ENCODE peak calls at places on chromosomes 7 and 10, in nine cellular contexts. S, P, G, J, E, Y, D, T and W are unnamed samples.

GRCh38 chr10:42949287-42949686 is 127.6 kb upstream of the RET start:
- DNase-seq in T (no peak), P (no peak), J (no peak), E (no peak), Y (no peak), S (no peak), G (no peak), D (no peak), W (no peak)

GRCh38 chr7:128033246-128033645 is 2.0 kb upstream of the LRRC4 start:
- DNase-seq in D (no peak), E (no peak), G (no peak), J (no peak), S (no peak), Y (no peak), T (no peak), P (no peak), W (no peak)

GRCh38 chr7:96786261-96786997 is 76.8 kb upstream of the SEM1 start:
- DNase-seq in P (no peak), T (peak; percentile 79), S (no peak), E (no peak), G (no peak), D (peak; percentile 44), J (no peak), Y (no peak), W (no peak)

GRCh38 chr10:99374526-99374925 is 45.4 kb downstream of the CNNM1 start:
- DNase-seq in D (no peak), P (no peak), G (no peak), S (no peak), Y (no peak), J (no peak), E (no peak), T (no peak), W (no peak)

GRCh38 chr7:101832681-101833375 is 15.4 kb downstream of the CUX1 start:
- DNase-seq in Y (no peak), D (no peak), S (no peak), G (no peak), P (no peak), J (no peak), E (no peak), T (no peak), W (no peak)

GRCh38 chr10:129545257-129545656 is 78.2 kb downstream of the MGMT start:
- DNase-seq in P (peak; percentile 49), E (no peak), Y (no peak), S (no peak), G (no peak), T (no peak), J (no peak), D (peak; percentile 84), W (no peak)

GRCh38 chr7:1850976-1851571 is 181.0 kb downstream of the ELFN1 start:
- DNase-seq in J (no peak), S (no peak), Y (no peak), D (no peak), E (no peak), T (no peak), G (no peak), P (no peak), W (no peak)

GRCh38 chr10:48465860-48466521 is 138.9 kb downstream of the ARHGAP22 start:
- DNase-seq in J (no peak), G (no peak), Y (peak; percentile 7), S (no peak), T (peak; percentile 52), D (peak; percentile 35), P (no peak), E (peak; percentile 24), W (no peak)

GRCh38 chr7:150945171-150945852 is 32.8 kb downstream of the KCNH2 start:
- DNase-seq in S (no peak), P (no peak), J (no peak), E (no peak), D (no peak), G (no peak), T (no peak), Y (no peak), W (no peak)

GRCh38 chr10:103278862-103279298 is 1.9 kb downstream of the INA start:
- DNase-seq in D (peak; percentile 61), G (peak; percentile 69), J (peak; percentile 36), P (peak; percentile 55), E (no peak), T (peak; percentile 91), S (peak; percentile 16), Y (no peak), W (peak; percentile 19)

GRCh38 chr10:34739915-34740314 is 75.2 kb downstream of the PARD3 start:
- DNase-seq in S (peak; percentile 34), J (peak; percentile 39), E (peak; percentile 79), P (peak; percentile 91), G (peak; percentile 45), Y (peak; percentile 69), D (peak; percentile 65), T (peak; percentile 96), W (no peak)

GRCh38 chr7:100044719-100045118 is 4.9 kb upstream of the ZSCAN21 start:
- DNase-seq in Y (no peak), T (no peak), P (no peak), S (no peak), J (peak; percentile 52), G (no peak), E (peak; percentile 33), D (peak; percentile 69), W (no peak)
- TF ChIP-seq CTCF in Y (no peak), T (peak; percentile 48), P (no peak), S (no peak), J (no peak), G (no peak), E (no peak), D (peak; percentile 62), W (peak; percentile 52)

GRCh38 chr7:82677064-82677463 is 233.5 kb upstream of the CACNA2D1 start:
- DNase-seq in D (no peak), G (no peak), T (peak; percentile 44), S (no peak), E (no peak), Y (no peak), P (no peak), J (no peak), W (no peak)
- TF ChIP-seq CTCF in D (no peak), G (no peak), T (peak; percentile 49), S (peak; percentile 22), E (no peak), Y (no peak), P (no peak), J (no peak), W (no peak)

GRCh38 chr10:96721207-96721572 is 876 bp upstream of the PIK3AP1 start:
- DNase-seq in S (no peak), D (no peak), P (no peak), J (no peak), G (no peak), E (no peak), Y (no peak), T (peak; percentile 52), W (no peak)
- TF ChIP-seq CTCF in S (peak; percentile 10), D (no peak), P (no peak), J (no peak), G (no peak), E (no peak), Y (no peak), T (peak; percentile 59), W (peak; percentile 15)

GRCh38 chr7:4484545-4484944 is 197.6 kb upstream of the FOXK1 start:
- DNase-seq in P (no peak), E (no peak), Y (no peak), T (no peak), D (no peak), J (no peak), G (no peak), S (no peak), W (no peak)

GRCh38 chr7:4483851-4484250 is 198.2 kb upstream of the FOXK1 start:
- DNase-seq in D (no peak), G (no peak), Y (no peak), S (no peak), T (no peak), P (no peak), E (no peak), J (no peak), W (no peak)

GRCh38 chr7:4479367-4480039 is 202.6 kb upstream of the FOXK1 start:
- DNase-seq in D (peak; percentile 40), E (peak; percentile 55), J (peak; percentile 12), Y (no peak), S (peak; percentile 50), T (peak; percentile 94), G (no peak), P (peak; percentile 16), W (peak; percentile 53)
- TF ChIP-seq CTCF in D (peak; percentile 6), E (peak; percentile 8), J (peak; percentile 31), Y (no peak), S (peak; percentile 42), T (peak; percentile 90), G (no peak), P (no peak), W (peak; percentile 67)

GRCh38 chr10:52314007-52314821 is at the start of gene DKK1:
- DNase-seq in Y (peak; percentile 13), P (peak; percentile 76), G (peak; percentile 80), T (peak; percentile 91), D (peak; percentile 89), S (peak; percentile 85), E (peak; percentile 87), J (peak; percentile 77), W (no peak)
- TF ChIP-seq CTCF in Y (no peak), P (peak; percentile 89), G (peak; percentile 92), T (peak; percentile 85), D (peak; percentile 88), S (peak; percentile 95), E (peak; percentile 64), J (peak; percentile 70), W (peak; percentile 48)

DNA sequence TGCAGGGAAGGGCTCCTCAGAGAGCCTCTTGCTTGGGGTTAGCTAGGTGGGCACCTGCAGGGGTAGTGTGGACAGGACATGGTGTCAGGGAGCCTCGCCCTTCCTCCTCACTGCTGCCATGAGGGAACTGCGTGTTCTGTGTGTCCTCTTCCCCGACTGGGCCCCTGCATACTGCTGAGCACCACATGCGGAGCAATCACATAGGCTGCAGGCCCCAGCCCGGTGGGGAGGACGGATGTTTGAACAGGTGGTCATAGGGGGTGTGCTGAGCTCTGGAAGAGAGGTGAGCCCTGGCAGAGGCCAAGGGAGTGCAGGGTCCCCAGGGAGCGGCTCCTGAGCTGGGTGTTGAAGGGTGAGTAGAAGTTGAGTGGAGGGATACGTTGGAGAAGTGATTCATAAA is 48.3 kb upstream of the ZMIZ2 start:
- DNase-seq in D (no peak), T (no peak), E (no peak), J (no peak), S (no peak), Y (no peak), G (no peak), P (no peak), W (no peak)
- TF ChIP-seq CTCF in D (no peak), T (no peak), E (no peak), J (no peak), S (no peak), Y (no peak), G (no peak), P (no peak), W (no peak)